ENCODE peak calls at places on chromosome 7, in four cellular contexts. One of them, this sample, is unnamed. For H3K4me1, the result is how much of the 10 kb centered on the place peaks cover.

GRCh38 chr7:128405345-128406146 is 4.2 kb downstream of the IMPDH1 start:
- DNase-seq in mesenchymal stem cell: no peak
- DNase-seq in aorta: peak
- DNase-seq in fibroblast of lung: peak
- DNase-seq in this sample: peak

GRCh38 chr7:142024547-142024946 is 28.9 kb downstream of the MGAM start:
- DNase-seq in mesenchymal stem cell: no peak
- DNase-seq in aorta: no peak
- DNase-seq in fibroblast of lung: no peak
- DNase-seq in this sample: no peak

GRCh38 chr7:44534087-44534486 is 7.0 kb downstream of the NPC1L1 start:
- DNase-seq in mesenchymal stem cell: peak
- DNase-seq in aorta: no peak
- DNase-seq in fibroblast of lung: peak
- DNase-seq in this sample: no peak

GRCh38 chr7:98995111-98995510 is 116.8 kb downstream of the TRRAP start:
- DNase-seq in mesenchymal stem cell: no peak
- DNase-seq in aorta: no peak
- DNase-seq in fibroblast of lung: no peak
- DNase-seq in this sample: no peak

GRCh38 chr7:159192013-159192412 is 47.3 kb upstream of the VIPR2 start:
- DNase-seq in mesenchymal stem cell: no peak
- DNase-seq in aorta: no peak
- DNase-seq in fibroblast of lung: no peak
- DNase-seq in this sample: no peak

GRCh38 chr7:44733708-44734481 is 14.8 kb upstream of the ZMIZ2 start:
- DNase-seq in mesenchymal stem cell: peak
- DNase-seq in aorta: no peak
- DNase-seq in fibroblast of lung: peak
- DNase-seq in this sample: peak

GRCh38 chr7:21851445-21852043 is 94.2 kb downstream of the CDCA7L start:
- DNase-seq in mesenchymal stem cell: no peak
- DNase-seq in aorta: no peak
- DNase-seq in fibroblast of lung: no peak
- DNase-seq in this sample: peak

GRCh38 chr7:130881091-130881798 is 147.2 kb upstream of the KLF14 start:
- DNase-seq in mesenchymal stem cell: no peak
- DNase-seq in aorta: no peak
- DNase-seq in fibroblast of lung: no peak
- DNase-seq in this sample: no peak

GRCh38 chr7:25216837-25217236 is 11.4 kb downstream of the NPVF start:
- DNase-seq in mesenchymal stem cell: peak
- DNase-seq in aorta: no peak
- DNase-seq in fibroblast of lung: peak
- DNase-seq in this sample: peak

GRCh38 chr7:106858618-106859532 is 6.2 kb upstream of the PIK3CG start:
- DNase-seq in mesenchymal stem cell: no peak
- DNase-seq in aorta: peak
- DNase-seq in fibroblast of lung: no peak
- DNase-seq in this sample: peak

GRCh38 chr7:131605280-131605878 is 49.0 kb upstream of the PODXL start:
- DNase-seq in mesenchymal stem cell: no peak
- DNase-seq in aorta: no peak
- DNase-seq in fibroblast of lung: no peak
- DNase-seq in this sample: no peak

GRCh38 chr7:21782996-21783395 is 162.7 kb downstream of the CDCA7L start:
- DNase-seq in mesenchymal stem cell: no peak
- DNase-seq in aorta: no peak
- DNase-seq in fibroblast of lung: no peak
- DNase-seq in this sample: no peak

GRCh38 chr7:17144313-17144712 is 154.1 kb upstream of the AHR start:
- DNase-seq in mesenchymal stem cell: peak
- DNase-seq in aorta: no peak
- DNase-seq in fibroblast of lung: no peak
- DNase-seq in this sample: peak

GRCh38 chr7:140889645-140890044 is 35.1 kb downstream of the BRAF start:
- DNase-seq in mesenchymal stem cell: no peak
- DNase-seq in aorta: no peak
- DNase-seq in fibroblast of lung: no peak
- DNase-seq in this sample: no peak

GRCh38 chr7:106979551-106980357 is 64.8 kb upstream of the PRKAR2B start:
- DNase-seq in mesenchymal stem cell: no peak
- DNase-seq in aorta: no peak
- DNase-seq in fibroblast of lung: no peak
- DNase-seq in this sample: no peak

GRCh38 chr7:54802841-54803240 is 43.8 kb upstream of the SEC61G start:
- DNase-seq in mesenchymal stem cell: no peak
- DNase-seq in aorta: no peak
- DNase-seq in fibroblast of lung: no peak
- DNase-seq in this sample: no peak

GRCh38 chr7:81256991-81257390 is 338.1 kb upstream of the SEMA3C start:
- DNase-seq in mesenchymal stem cell: peak
- DNase-seq in aorta: no peak
- DNase-seq in fibroblast of lung: peak
- DNase-seq in this sample: no peak

GRCh38 chr7:6590645-6591110 is 857 bp downstream of the INTS15 start:
- DNase-seq in mesenchymal stem cell: no peak
- DNase-seq in aorta: no peak
- DNase-seq in fibroblast of lung: peak
- DNase-seq in this sample: no peak

GRCh38 chr7:155663942-155664341 is 19.5 kb downstream of the RBM33 start:
- DNase-seq in mesenchymal stem cell: no peak
- DNase-seq in aorta: no peak
- DNase-seq in fibroblast of lung: no peak
- DNase-seq in this sample: no peak

GRCh38 chr7:155660059-155660757 is 15.7 kb downstream of the RBM33 start:
- DNase-seq in mesenchymal stem cell: peak
- DNase-seq in aorta: no peak
- DNase-seq in fibroblast of lung: no peak
- DNase-seq in this sample: no peak

GRCh38 chr7:155662343-155663043 is 18.0 kb downstream of the RBM33 start:
- DNase-seq in mesenchymal stem cell: no peak
- DNase-seq in aorta: no peak
- DNase-seq in fibroblast of lung: no peak
- DNase-seq in this sample: no peak

GRCh38 chr7:155656891-155657290 is 12.4 kb downstream of the RBM33 start:
- DNase-seq in mesenchymal stem cell: no peak
- DNase-seq in aorta: no peak
- DNase-seq in fibroblast of lung: no peak
- DNase-seq in this sample: no peak

DNA sequence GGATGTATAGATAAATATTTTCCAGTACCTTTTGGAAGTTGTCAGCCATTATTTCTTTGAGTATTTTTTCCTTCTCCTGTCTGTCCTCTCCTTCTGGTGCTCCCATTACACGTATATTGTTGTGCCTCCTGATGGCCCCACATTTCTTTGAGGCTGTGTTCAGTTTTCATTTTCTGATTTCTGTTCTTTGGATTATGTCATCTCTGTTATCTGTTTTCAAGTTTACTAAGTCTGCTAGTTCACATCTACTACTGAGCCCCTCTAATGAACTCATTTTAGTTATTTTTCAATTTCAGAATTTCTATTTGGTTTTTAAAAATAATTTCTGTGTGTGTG is 16.3 kb downstream of the RBM33 start:
- DNase-seq in mesenchymal stem cell: no peak
- DNase-seq in aorta: no peak
- DNase-seq in fibroblast of lung: no peak
- DNase-seq in this sample: no peak
- H3K4me1 ChIP-seq in mesenchymal stem cell: under half
- H3K4me1 ChIP-seq in aorta: under half
- H3K4me1 ChIP-seq in fibroblast of lung: under half
- H3K4me1 ChIP-seq in this sample: under half

GRCh38 chr7:69837387-69838068 is 239.3 kb downstream of the AUTS2 start:
- DNase-seq in mesenchymal stem cell: no peak
- DNase-seq in aorta: no peak
- DNase-seq in fibroblast of lung: no peak
- DNase-seq in this sample: no peak
- H3K4me1 ChIP-seq in mesenchymal stem cell: under half
- H3K4me1 ChIP-seq in aorta: under half
- H3K4me1 ChIP-seq in fibroblast of lung: under half
- H3K4me1 ChIP-seq in this sample: under half

DNA sequence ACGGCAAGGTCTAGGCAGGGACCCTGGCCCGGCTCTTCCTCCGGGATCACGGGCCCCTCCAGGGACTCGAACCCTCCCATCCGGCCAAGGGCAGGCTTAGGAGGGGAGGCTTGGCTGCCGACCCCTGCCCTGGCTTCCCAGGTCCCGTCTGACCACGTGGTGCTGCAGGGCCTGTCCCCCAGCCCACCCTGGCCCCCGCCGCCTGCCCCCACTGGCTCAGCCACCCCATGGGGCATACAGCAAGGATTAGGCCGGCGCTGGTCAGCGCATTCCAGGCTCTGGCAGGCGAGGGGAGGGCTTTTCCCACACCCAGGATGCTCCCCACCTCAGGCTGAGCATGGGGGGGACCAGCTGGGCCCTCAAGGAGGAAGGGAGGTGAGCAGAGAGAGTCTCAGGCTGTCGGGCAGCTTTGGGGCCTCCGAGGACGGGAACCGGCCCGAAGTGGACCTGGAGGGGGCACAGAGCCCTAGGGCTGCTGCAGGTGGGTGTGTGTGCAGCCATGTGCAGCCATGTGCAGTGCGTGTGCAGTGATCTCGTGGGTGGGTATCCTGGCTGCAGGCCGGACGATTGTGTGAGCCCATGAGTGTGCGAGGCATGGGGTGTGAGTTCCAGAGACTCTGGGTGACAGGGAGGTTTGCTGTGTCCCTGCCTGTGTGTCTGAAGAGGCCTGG is 713 bp upstream of the GRIFIN start:
- DNase-seq in mesenchymal stem cell: no peak
- DNase-seq in aorta: no peak
- DNase-seq in fibroblast of lung: no peak
- DNase-seq in this sample: no peak
- H3K4me1 ChIP-seq in mesenchymal stem cell: under half
- H3K4me1 ChIP-seq in aorta: under half
- H3K4me1 ChIP-seq in fibroblast of lung: under half
- H3K4me1 ChIP-seq in this sample: under half

DNA sequence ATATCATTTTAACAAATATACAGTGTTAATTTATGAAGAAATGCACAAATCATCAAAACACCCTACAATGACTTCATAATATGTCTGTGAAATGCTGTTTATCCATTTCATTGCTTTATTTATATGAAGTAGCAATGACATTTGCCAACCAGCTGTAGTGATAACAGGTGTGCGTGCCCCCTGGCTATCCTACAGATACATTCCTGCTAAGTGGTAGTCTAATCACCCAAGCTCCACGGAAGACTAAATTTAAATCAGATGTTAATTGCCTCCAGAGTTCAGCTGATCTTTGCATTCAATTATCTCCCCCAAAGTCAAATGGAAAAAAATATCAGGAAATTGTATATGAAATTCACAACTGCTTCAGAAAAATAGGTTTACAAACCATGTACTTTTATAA is 1164.2 kb upstream of the LRRN3 start:
- DNase-seq in mesenchymal stem cell: no peak
- DNase-seq in aorta: no peak
- DNase-seq in fibroblast of lung: no peak
- DNase-seq in this sample: no peak
- H3K4me1 ChIP-seq in mesenchymal stem cell: under half
- H3K4me1 ChIP-seq in aorta: under half
- H3K4me1 ChIP-seq in fibroblast of lung: under half
- H3K4me1 ChIP-seq in this sample: under half

This sample was measured in endothelial cell of umbilical vein.